ENCODE peak calls at places on chromosomes 7 and 10, in ten cellular contexts. X, S, I, U, Y, R, V, E, H and J are unnamed samples. For H3K4me1, the result is how much of the 10 kb centered on the place peaks cover.

GRCh38 chr10:25912796-25913195 is 21.2 kb upstream of the MYO3A start:
- DNase-seq in X (no peak), S (no peak), I (no peak), U (no peak), Y (no peak), R (no peak), V (no peak), E (no peak), H (no peak), J (no peak)

GRCh38 chr10:44264244-44264643 is 120.7 kb downstream of the CXCL12 start:
- DNase-seq in X (no peak), S (no peak), I (peak), U (no peak), Y (no peak), R (no peak), V (no peak), E (peak), H (no peak), J (no peak)

GRCh38 chr7:132381742-132382472 is 194.4 kb downstream of the PLXNA4 start:
- DNase-seq in X (no peak), S (no peak), I (no peak), U (no peak), Y (no peak), R (no peak), V (no peak), E (no peak), H (peak), J (no peak)

GRCh38 chr7:116499168-116500070 is at the start of gene CAV2:
- DNase-seq in X (peak), S (peak), I (peak), U (peak), Y (peak), R (peak), V (no peak), E (peak), H (peak), J (peak)

GRCh38 chr10:19801369-19801768 is 14.9 kb upstream of the PLXDC2 start:
- DNase-seq in X (no peak), S (no peak), I (no peak), U (no peak), Y (no peak), R (no peak), V (no peak), E (no peak), H (no peak), J (no peak)

GRCh38 chr10:116708386-116708785 is 34.0 kb downstream of the HSPA12A start:
- DNase-seq in X (no peak), S (no peak), I (no peak), U (no peak), Y (no peak), R (peak), V (no peak), E (peak), H (no peak), J (no peak)

GRCh38 chr10:43336061-43336460 is 35.4 kb upstream of the FXYD4 start:
- DNase-seq in X (no peak), S (no peak), I (no peak), U (no peak), Y (no peak), R (no peak), V (no peak), E (no peak), H (no peak), J (no peak)

GRCh38 chr10:82736305-82736704 is 861.3 kb downstream of the NRG3 start:
- DNase-seq in X (no peak), S (no peak), I (no peak), U (no peak), Y (no peak), R (no peak), V (no peak), E (no peak), H (peak), J (no peak)

GRCh38 chr7:47225387-47226170 is 356.3 kb downstream of the TNS3 start:
- DNase-seq in X (no peak), S (no peak), I (no peak), U (no peak), Y (no peak), R (peak), V (peak), E (no peak), H (no peak), J (no peak)

GRCh38 chr10:79490400-79491081 is 21.8 kb upstream of the EIF5AL1 start:
- DNase-seq in X (no peak), S (peak), I (peak), U (peak), Y (no peak), R (peak), V (no peak), E (peak), H (peak), J (no peak)

GRCh38 chr10:8365935-8366911 is 311.7 kb downstream of the GATA3 start:
- DNase-seq in X (peak), S (no peak), I (no peak), U (no peak), Y (no peak), R (peak), V (no peak), E (peak), H (no peak), J (no peak)

GRCh38 chr10:5948999-5949759 is 28.2 kb downstream of the IL15RA start:
- DNase-seq in X (peak), S (peak), I (peak), U (peak), Y (peak), R (peak), V (peak), E (peak), H (peak), J (peak)

GRCh38 chr7:123433665-123434064 is 100.7 kb downstream of the IQUB start:
- DNase-seq in X (no peak), S (no peak), I (no peak), U (no peak), Y (peak), R (no peak), V (no peak), E (no peak), H (no peak), J (no peak)

GRCh38 chr7:79412915-79413314 is 40.6 kb downstream of the MAGI2 start:
- DNase-seq in X (no peak), S (no peak), I (no peak), U (no peak), Y (no peak), R (no peak), V (no peak), E (no peak), H (no peak), J (no peak)

GRCh38 chr7:44313621-44314031 is 11.8 kb downstream of the CAMK2B start:
- DNase-seq in X (no peak), S (peak), I (no peak), U (peak), Y (no peak), R (no peak), V (no peak), E (no peak), H (no peak), J (no peak)

GRCh38 chr7:49911906-49912305 is 138.5 kb downstream of the VWC2 start:
- DNase-seq in X (no peak), S (no peak), I (no peak), U (no peak), Y (no peak), R (no peak), V (no peak), E (no peak), H (no peak), J (no peak)

GRCh38 chr7:140048138-140048537 is 14.6 kb downstream of the PARP12 start:
- DNase-seq in X (no peak), S (peak), I (no peak), U (no peak), Y (no peak), R (no peak), V (no peak), E (no peak), H (no peak), J (no peak)

GRCh38 chr7:37081436-37081835 is 357.1 kb upstream of the AOAH start:
- DNase-seq in X (no peak), S (no peak), I (peak), U (no peak), Y (peak), R (no peak), V (no peak), E (no peak), H (no peak), J (no peak)

GRCh38 chr10:67539312-67539711 is 156.7 kb downstream of the CTNNA3 start:
- DNase-seq in X (no peak), S (no peak), I (no peak), U (peak), Y (no peak), R (no peak), V (no peak), E (peak), H (peak), J (no peak)

GRCh38 chr10:99658622-99659030 is 683 bp upstream of the ENTPD7 start:
- DNase-seq in X (no peak), S (peak), I (peak), U (peak), Y (peak), R (peak), V (no peak), E (peak), H (peak), J (peak)

GRCh38 chr7:106345421-106346166 is 60.8 kb upstream of the NAMPT start:
- DNase-seq in X (no peak), S (no peak), I (no peak), U (no peak), Y (no peak), R (peak), V (no peak), E (peak), H (no peak), J (no peak)

GRCh38 chr7:142168746-142169145 is 57.2 kb downstream of the MGAM2 start:
- DNase-seq in X (no peak), S (no peak), I (no peak), U (no peak), Y (no peak), R (peak), V (no peak), E (no peak), H (peak), J (no peak)

GRCh38 chr7:36287371-36288241 is 102.1 kb upstream of the ANLN start:
- DNase-seq in X (no peak), S (no peak), I (no peak), U (peak), Y (no peak), R (no peak), V (peak), E (no peak), H (peak), J (no peak)

GRCh38 chr10:102150970-102151773 is 1.0 kb upstream of the NOLC1 start:
- DNase-seq in X (peak), S (no peak), I (no peak), U (no peak), Y (no peak), R (peak), V (no peak), E (peak), H (no peak), J (no peak)

GRCh38 chr7:140013676-140014075 is 49.1 kb downstream of the PARP12 start:
- DNase-seq in X (no peak), S (no peak), I (no peak), U (no peak), Y (no peak), R (no peak), V (no peak), E (no peak), H (no peak), J (peak)

GRCh38 chr10:30384791-30385201 is 35.7 kb upstream of the MTPAP start:
- DNase-seq in X (peak), S (no peak), I (no peak), U (no peak), Y (peak), R (peak), V (peak), E (peak), H (peak), J (peak)

GRCh38 chr7:155584763-155585531 is 38.6 kb upstream of the CNPY1 start:
- DNase-seq in X (no peak), S (no peak), I (no peak), U (no peak), Y (peak), R (peak), V (no peak), E (no peak), H (peak), J (no peak)

GRCh38 chr7:128115821-128116723 is 84.8 kb upstream of the LRRC4 start:
- DNase-seq in X (no peak), S (no peak), I (no peak), U (no peak), Y (no peak), R (no peak), V (no peak), E (no peak), H (peak), J (no peak)

GRCh38 chr10:121710207-121710606 is 112.0 kb upstream of the FGFR2 start:
- DNase-seq in X (no peak), S (no peak), I (no peak), U (no peak), Y (peak), R (no peak), V (no peak), E (no peak), H (no peak), J (no peak)

GRCh38 chr10:12628964-12629766 is 279.8 kb downstream of the CAMK1D start:
- DNase-seq in X (no peak), S (no peak), I (no peak), U (no peak), Y (no peak), R (no peak), V (no peak), E (no peak), H (no peak), J (no peak)

GRCh38 chr7:159030490-159031134 is 114.1 kb downstream of the VIPR2 start:
- DNase-seq in X (peak), S (peak), I (peak), U (peak), Y (peak), R (no peak), V (no peak), E (no peak), H (peak), J (peak)

GRCh38 chr7:22591271-22591670 is 91.3 kb upstream of the STEAP1B start:
- DNase-seq in X (no peak), S (no peak), I (no peak), U (no peak), Y (no peak), R (no peak), V (no peak), E (no peak), H (no peak), J (no peak)

GRCh38 chr7:41401833-41402232 is 301.1 kb downstream of the INHBA start:
- DNase-seq in X (no peak), S (no peak), I (no peak), U (no peak), Y (no peak), R (no peak), V (no peak), E (no peak), H (no peak), J (no peak)
- H3K4me1 ChIP-seq in X (under half), S (under half), I (under half), U (under half), Y (under half), R (under half), V (under half), E (under half), H (under half), J (under half)

GRCh38 chr7:152467225-152467624 is 31.4 kb upstream of the KMT2C start:
- DNase-seq in X (no peak), S (no peak), I (no peak), U (no peak), Y (no peak), R (no peak), V (no peak), E (no peak), H (no peak), J (no peak)

GRCh38 chr7:152463714-152464311 is 28.0 kb upstream of the KMT2C start:
- DNase-seq in X (peak), S (peak), I (peak), U (peak), Y (peak), R (peak), V (peak), E (peak), H (peak), J (peak)

GRCh38 chr7:152465118-152465387 is 29.2 kb upstream of the KMT2C start:
- DNase-seq in X (no peak), S (no peak), I (no peak), U (no peak), Y (no peak), R (no peak), V (no peak), E (no peak), H (no peak), J (no peak)

GRCh38 chr7:152462995-152463713 is 27.4 kb upstream of the KMT2C start:
- DNase-seq in X (no peak), S (no peak), I (peak), U (no peak), Y (no peak), R (peak), V (no peak), E (peak), H (no peak), J (no peak)

GRCh38 chr7:152464312-152465117 is 28.7 kb upstream of the KMT2C start:
- DNase-seq in X (peak), S (peak), I (peak), U (peak), Y (peak), R (peak), V (peak), E (peak), H (peak), J (peak)
- H3K4me1 ChIP-seq in X (under half), S (under half), I (under half), U (under half), Y (under half), R (under half), V (under half), E (under half), H (under half), J (under half)

GRCh38 chr10:124011464-124011863 is 81.9 kb downstream of the CHST15 start:
- DNase-seq in X (no peak), S (no peak), I (no peak), U (peak), Y (no peak), R (peak), V (no peak), E (no peak), H (no peak), J (peak)
- H3K4me1 ChIP-seq in X (under half), S (under half), I (under half), U (under half), Y (under half), R (under half), V (under half), E (under half), H (under half), J (under half)

GRCh38 chr7:80772347-80773101 is 134.1 kb downstream of the CD36 start:
- DNase-seq in X (no peak), S (no peak), I (no peak), U (no peak), Y (no peak), R (no peak), V (no peak), E (no peak), H (peak), J (no peak)

GRCh38 chr7:80775972-80776371 is 137.5 kb downstream of the CD36 start:
- DNase-seq in X (no peak), S (no peak), I (no peak), U (no peak), Y (no peak), R (no peak), V (no peak), E (no peak), H (no peak), J (no peak)

GRCh38 chr7:80773787-80774508 is 135.5 kb downstream of the CD36 start:
- DNase-seq in X (no peak), S (no peak), I (no peak), U (no peak), Y (no peak), R (no peak), V (no peak), E (no peak), H (no peak), J (no peak)

GRCh38 chr7:80774843-80775242 is 136.4 kb downstream of the CD36 start:
- DNase-seq in X (no peak), S (no peak), I (no peak), U (no peak), Y (no peak), R (no peak), V (no peak), E (no peak), H (no peak), J (no peak)

GRCh38 chr7:80775481-80775880 is 137.0 kb downstream of the CD36 start:
- DNase-seq in X (no peak), S (no peak), I (no peak), U (no peak), Y (no peak), R (no peak), V (no peak), E (no peak), H (no peak), J (no peak)
- H3K4me1 ChIP-seq in X (half or more), S (half or more), I (under half), U (under half), Y (under half), R (under half), V (under half), E (under half), H (under half), J (under half)

DNA sequence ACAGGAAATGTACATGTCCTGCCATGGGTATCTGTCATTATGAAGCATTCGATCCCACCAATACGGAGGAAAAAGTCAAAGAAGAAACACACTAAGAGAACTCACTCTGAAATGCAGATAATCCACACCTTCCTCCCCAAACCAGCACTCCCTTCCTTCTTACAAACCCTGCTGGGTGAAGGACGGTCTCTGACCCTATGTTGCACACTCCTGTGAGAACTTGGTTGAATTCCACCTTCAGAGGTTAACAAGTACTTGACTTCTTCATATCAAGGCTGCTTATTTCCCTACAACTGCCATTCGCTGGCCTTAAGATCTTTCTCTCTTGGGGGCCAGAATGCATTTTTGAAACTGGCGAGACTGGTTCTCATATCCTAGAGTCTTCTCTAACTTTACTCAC is 16.6 kb downstream of the YWHAG start:
- DNase-seq in X (no peak), S (no peak), I (no peak), U (no peak), Y (no peak), R (no peak), V (no peak), E (no peak), H (no peak), J (no peak)
- H3K4me1 ChIP-seq in X (half or more), S (half or more), I (under half), U (half or more), Y (under half), R (half or more), V (under half), E (under half), H (under half), J (under half)

GRCh38 chr10:49446031-49446430 is 50.1 kb upstream of the DRGX start:
- DNase-seq in X (no peak), S (no peak), I (no peak), U (no peak), Y (no peak), R (no peak), V (no peak), E (peak), H (no peak), J (no peak)
- H3K4me1 ChIP-seq in X (under half), S (under half), I (under half), U (under half), Y (under half), R (under half), V (under half), E (under half), H (under half), J (under half)

DNA sequence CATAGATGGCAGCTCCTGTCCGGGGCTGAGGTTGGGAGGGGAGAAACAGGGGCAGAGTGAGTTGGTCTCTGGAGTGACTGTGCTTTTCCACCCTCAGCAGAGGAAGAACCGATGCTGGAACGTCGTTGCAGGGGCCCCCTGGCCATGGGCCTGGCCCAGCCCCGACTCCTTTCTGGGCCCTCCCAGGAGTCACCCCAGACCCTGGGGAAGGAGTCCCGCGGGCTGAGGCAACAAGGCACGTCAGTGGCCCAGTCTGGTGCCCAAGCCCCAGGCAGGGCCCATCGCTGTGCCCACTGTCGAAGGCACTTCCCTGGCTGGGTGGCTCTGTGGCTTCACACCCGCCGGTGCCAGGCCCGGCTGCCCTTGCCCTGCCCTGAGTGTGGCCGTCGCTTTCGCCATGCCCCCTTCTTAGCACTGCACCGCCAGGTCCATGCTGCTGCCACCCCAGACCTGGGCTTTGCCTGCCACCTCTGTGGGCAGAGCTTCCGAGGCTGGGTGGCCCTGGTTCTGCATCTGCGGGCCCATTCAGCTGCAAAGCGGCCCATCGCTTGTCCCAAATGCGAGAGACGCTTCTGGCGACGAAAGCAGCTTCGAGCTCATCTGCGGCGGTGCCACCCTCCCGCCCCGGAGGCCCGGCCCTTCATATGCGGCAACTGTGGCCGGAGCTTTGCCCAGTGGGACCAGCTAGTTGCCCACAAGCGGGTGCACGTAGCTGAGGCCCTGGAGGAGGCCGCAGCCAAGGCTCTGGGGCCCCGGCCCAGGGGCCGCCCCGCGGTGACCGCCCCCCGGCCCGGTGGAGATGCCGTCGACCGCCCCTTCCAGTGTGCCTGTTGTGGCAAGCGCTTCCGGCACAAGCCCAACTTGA is 2.7 kb downstream of the REPIN1 start:
- DNase-seq in X (no peak), S (no peak), I (no peak), U (no peak), Y (no peak), R (no peak), V (no peak), E (no peak), H (no peak), J (peak)
- H3K4me1 ChIP-seq in X (under half), S (half or more), I (under half), U (half or more), Y (under half), R (under half), V (half or more), E (under half), H (under half), J (under half)